ENCODE peak calls at places on chromosomes 7 and 10, in seven cellular contexts. One of them, this sample, is unnamed. For H3K4me1, the result is how much of the 10 kb centered on the place peaks cover.

GRCh38 chr10:129258570-129258969 is 208.5 kb upstream of the MGMT start:
- DNase-seq in HCT116: no peak
- DNase-seq in SK-N-SH: no peak
- DNase-seq in GM23338: no peak
- DNase-seq in hepatocyte: no peak
- DNase-seq in PC-3: no peak
- DNase-seq in MM.1S: no peak
- DNase-seq in this sample: no peak

GRCh38 chr7:145212050-145212449 is 376.2 kb upstream of the TPK1 start:
- DNase-seq in PC-3: no peak
- DNase-seq in HCT116: no peak
- DNase-seq in MM.1S: no peak
- DNase-seq in hepatocyte: no peak
- DNase-seq in GM23338: no peak
- DNase-seq in SK-N-SH: no peak
- DNase-seq in this sample: no peak

GRCh38 chr10:63491558-63492316 is 26.0 kb upstream of the JMJD1C start:
- DNase-seq in GM23338: peak
- DNase-seq in hepatocyte: peak
- DNase-seq in SK-N-SH: no peak
- DNase-seq in PC-3: peak
- DNase-seq in MM.1S: no peak
- DNase-seq in HCT116: no peak
- DNase-seq in this sample: no peak

GRCh38 chr7:50543776-50544442 is 21.3 kb downstream of the DDC start:
- DNase-seq in GM23338: no peak
- DNase-seq in MM.1S: no peak
- DNase-seq in HCT116: no peak
- DNase-seq in SK-N-SH: no peak
- DNase-seq in PC-3: no peak
- DNase-seq in hepatocyte: no peak
- DNase-seq in this sample: no peak

GRCh38 chr10:64873959-64874358 is 1352.8 kb downstream of the REEP3 start:
- DNase-seq in SK-N-SH: no peak
- DNase-seq in PC-3: no peak
- DNase-seq in hepatocyte: no peak
- DNase-seq in GM23338: no peak
- DNase-seq in MM.1S: no peak
- DNase-seq in HCT116: no peak
- DNase-seq in this sample: no peak

GRCh38 chr7:23863209-23863798 is 153.3 kb downstream of the STK31 start:
- DNase-seq in MM.1S: peak
- DNase-seq in hepatocyte: peak
- DNase-seq in GM23338: peak
- DNase-seq in HCT116: peak
- DNase-seq in SK-N-SH: peak
- DNase-seq in PC-3: peak
- DNase-seq in this sample: peak

GRCh38 chr7:121116399-121116798 is 127.9 kb downstream of the CPED1 start:
- DNase-seq in HCT116: no peak
- DNase-seq in PC-3: no peak
- DNase-seq in SK-N-SH: no peak
- DNase-seq in MM.1S: no peak
- DNase-seq in hepatocyte: no peak
- DNase-seq in GM23338: no peak
- DNase-seq in this sample: no peak

GRCh38 chr7:47401571-47402570 is 180.0 kb downstream of the TNS3 start:
- DNase-seq in MM.1S: no peak
- DNase-seq in HCT116: no peak
- DNase-seq in hepatocyte: no peak
- DNase-seq in SK-N-SH: no peak
- DNase-seq in PC-3: no peak
- DNase-seq in GM23338: no peak
- DNase-seq in this sample: no peak

GRCh38 chr10:127125331-127125730 is 71.1 kb downstream of the INSYN2A start:
- DNase-seq in hepatocyte: no peak
- DNase-seq in SK-N-SH: no peak
- DNase-seq in PC-3: no peak
- DNase-seq in MM.1S: no peak
- DNase-seq in GM23338: no peak
- DNase-seq in HCT116: no peak
- DNase-seq in this sample: no peak

GRCh38 chr10:114623661-114624294 is 34.3 kb downstream of the ABLIM1 start:
- DNase-seq in SK-N-SH: no peak
- DNase-seq in GM23338: peak
- DNase-seq in MM.1S: no peak
- DNase-seq in hepatocyte: no peak
- DNase-seq in HCT116: peak
- DNase-seq in PC-3: peak
- DNase-seq in this sample: no peak

DNA sequence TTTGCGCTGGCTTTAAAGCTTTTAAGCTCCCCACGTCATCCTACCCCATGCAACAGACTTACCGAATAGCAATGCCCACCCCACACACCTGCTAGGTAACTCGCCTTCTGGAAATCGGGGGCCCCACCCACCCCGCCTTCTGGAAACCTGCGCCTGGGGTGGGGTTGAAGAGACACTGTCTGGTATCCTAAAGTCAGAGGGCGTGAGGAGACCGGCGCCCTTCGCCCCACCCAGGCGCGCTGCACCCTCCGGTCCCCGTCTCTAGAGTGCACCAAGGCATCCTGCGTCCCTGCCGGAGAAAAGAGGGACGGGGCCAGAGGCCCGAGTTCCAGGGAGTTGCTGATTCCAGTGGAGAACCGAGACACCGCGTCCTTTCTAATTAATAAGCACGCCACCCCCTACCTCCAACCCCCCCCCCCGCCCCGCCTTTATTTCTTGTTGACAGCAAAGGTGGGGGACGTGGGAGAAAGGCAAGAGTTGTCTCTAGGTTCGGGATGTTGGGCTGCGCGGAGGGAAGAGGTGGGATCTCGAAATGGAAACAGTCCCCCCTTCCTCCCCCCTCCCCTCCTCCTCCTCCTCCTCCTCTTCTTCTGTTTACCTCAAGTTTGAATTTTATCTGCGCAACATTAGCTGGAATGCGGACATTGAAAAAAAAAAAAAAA is 220.9 kb upstream of the MKLN1 start:
- DNase-seq in PC-3: peak
- DNase-seq in GM23338: peak
- DNase-seq in MM.1S: peak
- DNase-seq in HCT116: no peak
- DNase-seq in SK-N-SH: peak
- DNase-seq in hepatocyte: peak
- DNase-seq in this sample: peak
- TF ChIP-seq CTCF in PC-3: no peak
- TF ChIP-seq CTCF in GM23338: no peak
- TF ChIP-seq CTCF in MM.1S: no peak
- TF ChIP-seq CTCF in HCT116: no peak
- TF ChIP-seq CTCF in SK-N-SH: no peak
- TF ChIP-seq CTCF in hepatocyte: no peak
- TF ChIP-seq CTCF in this sample: no peak

GRCh38 chr10:29908977-29909376 is 150.4 kb downstream of the JCAD start:
- DNase-seq in GM23338: no peak
- DNase-seq in PC-3: no peak
- DNase-seq in MM.1S: no peak
- DNase-seq in hepatocyte: peak
- DNase-seq in HCT116: no peak
- DNase-seq in SK-N-SH: no peak
- DNase-seq in this sample: no peak
- TF ChIP-seq EZH2phosphoT487 in GM23338: no peak
- TF ChIP-seq EZH2phosphoT487 in PC-3: no peak
- TF ChIP-seq EZH2phosphoT487 in MM.1S: no peak
- TF ChIP-seq EZH2phosphoT487 in hepatocyte: no peak
- TF ChIP-seq EZH2phosphoT487 in HCT116: no peak
- TF ChIP-seq EZH2phosphoT487 in SK-N-SH: no peak
- TF ChIP-seq EZH2phosphoT487 in this sample: no peak

GRCh38 chr10:3980660-3981059 is 195.7 kb upstream of the KLF6 start:
- DNase-seq in SK-N-SH: no peak
- DNase-seq in GM23338: no peak
- DNase-seq in hepatocyte: no peak
- DNase-seq in PC-3: no peak
- DNase-seq in MM.1S: peak
- DNase-seq in HCT116: no peak
- DNase-seq in this sample: no peak
- H3K4me1 ChIP-seq in SK-N-SH: under half
- H3K4me1 ChIP-seq in GM23338: under half
- H3K4me1 ChIP-seq in hepatocyte: under half
- H3K4me1 ChIP-seq in PC-3: under half
- H3K4me1 ChIP-seq in MM.1S: under half
- H3K4me1 ChIP-seq in HCT116: under half
- H3K4me1 ChIP-seq in this sample: under half

DNA sequence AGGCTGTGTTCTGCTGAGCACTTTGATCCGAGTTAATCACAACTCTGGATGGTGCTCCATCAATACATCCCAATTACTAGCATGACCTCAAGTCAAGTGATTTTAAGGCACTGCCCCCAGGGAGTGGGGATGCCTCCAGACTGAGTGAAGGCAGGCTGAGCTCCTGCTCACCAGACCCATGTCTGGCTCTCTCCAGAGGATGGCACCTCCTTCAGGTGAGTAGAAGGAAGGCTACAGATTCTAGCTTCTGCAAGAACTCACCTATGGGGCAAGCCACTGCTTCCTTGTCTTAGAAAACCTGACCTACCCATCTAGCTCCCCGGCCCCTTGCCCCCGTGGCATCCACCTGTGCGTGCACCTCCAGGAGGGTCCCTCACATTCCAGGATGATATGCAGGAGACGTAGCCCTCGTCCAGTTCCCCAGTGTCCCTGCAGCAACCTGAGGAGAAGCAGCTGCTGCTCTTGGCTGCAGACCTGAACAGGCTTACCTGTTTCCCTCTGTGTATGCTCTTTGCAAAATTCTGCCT is 390.3 kb downstream of the GRID1 start:
- DNase-seq in MM.1S: no peak
- DNase-seq in hepatocyte: no peak
- DNase-seq in SK-N-SH: no peak
- DNase-seq in GM23338: peak
- DNase-seq in HCT116: no peak
- DNase-seq in PC-3: no peak
- DNase-seq in this sample: no peak
- TF ChIP-seq CTCF in MM.1S: no peak
- TF ChIP-seq CTCF in hepatocyte: no peak
- TF ChIP-seq CTCF in SK-N-SH: no peak
- TF ChIP-seq CTCF in GM23338: peak
- TF ChIP-seq CTCF in HCT116: no peak
- TF ChIP-seq CTCF in PC-3: no peak
- TF ChIP-seq CTCF in this sample: peak

GRCh38 chr7:115249080-115249479 is 327.2 kb downstream of the MDFIC start:
- DNase-seq in SK-N-SH: no peak
- DNase-seq in GM23338: no peak
- DNase-seq in MM.1S: no peak
- DNase-seq in PC-3: peak
- DNase-seq in hepatocyte: no peak
- DNase-seq in HCT116: no peak
- DNase-seq in this sample: no peak
- TF ChIP-seq EZH2phosphoT487 in SK-N-SH: no peak
- TF ChIP-seq EZH2phosphoT487 in GM23338: no peak
- TF ChIP-seq EZH2phosphoT487 in MM.1S: no peak
- TF ChIP-seq EZH2phosphoT487 in PC-3: no peak
- TF ChIP-seq EZH2phosphoT487 in hepatocyte: no peak
- TF ChIP-seq EZH2phosphoT487 in HCT116: no peak
- TF ChIP-seq EZH2phosphoT487 in this sample: no peak

DNA sequence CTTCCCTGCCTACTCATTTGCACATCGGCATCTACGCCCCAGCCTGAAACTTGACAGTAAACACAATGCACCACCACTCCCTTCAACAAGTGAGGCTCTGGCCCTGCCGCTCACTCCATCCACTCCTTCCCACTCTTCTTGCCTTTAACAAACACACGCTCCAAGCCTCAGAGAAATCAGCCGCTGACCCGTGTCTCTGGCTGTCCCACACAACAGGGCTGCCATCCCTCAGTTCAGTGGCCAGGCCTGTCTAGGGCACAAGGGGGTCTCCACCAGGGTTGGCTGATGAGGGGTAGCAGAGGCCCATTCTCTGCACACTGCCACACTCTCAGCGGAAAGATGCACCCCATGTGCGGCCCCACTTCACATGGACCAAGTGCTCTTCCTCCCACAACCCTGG is 54.5 kb downstream of the CTBP2 start:
- DNase-seq in HCT116: no peak
- DNase-seq in MM.1S: no peak
- DNase-seq in hepatocyte: no peak
- DNase-seq in GM23338: no peak
- DNase-seq in PC-3: no peak
- DNase-seq in SK-N-SH: no peak
- DNase-seq in this sample: no peak
- H3K4me1 ChIP-seq in HCT116: under half
- H3K4me1 ChIP-seq in MM.1S: under half
- H3K4me1 ChIP-seq in hepatocyte: under half
- H3K4me1 ChIP-seq in GM23338: half or more
- H3K4me1 ChIP-seq in PC-3: under half
- H3K4me1 ChIP-seq in SK-N-SH: under half
- H3K4me1 ChIP-seq in this sample: under half

This sample was measured in OCI-LY7.